ENCODE peak calls at places on chromosomes 13 and 19, in nine cellular contexts. One of them, this sample, is unnamed.

GRCh38 chr19:3690551-3691371 is 9.5 kb downstream of the PIP5K1C start:
- DNase-seq in transverse colon: no peak
- DNase-seq in tibial nerve: no peak
- DNase-seq in GM12878: no peak
- DNase-seq in A549: no peak
- DNase-seq in ovary: no peak
- DNase-seq in K562: no peak
- DNase-seq in upper lobe of left lung: no peak
- DNase-seq in H1: no peak
- DNase-seq in this sample: no peak

GRCh38 chr19:1261512-1261862 is 7.6 kb upstream of the CIRBP start:
- DNase-seq in tibial nerve: no peak
- DNase-seq in A549: no peak
- DNase-seq in transverse colon: peak; percentile 46
- DNase-seq in upper lobe of left lung: no peak
- DNase-seq in GM12878: no peak
- DNase-seq in H1: no peak
- DNase-seq in ovary: peak; percentile 68
- DNase-seq in K562: no peak
- DNase-seq in this sample: no peak

GRCh38 chr19:52991021-52991420 is 22.7 kb upstream of the ERVV-1 start:
- DNase-seq in ovary: no peak
- DNase-seq in H1: no peak
- DNase-seq in tibial nerve: no peak
- DNase-seq in GM12878: no peak
- DNase-seq in transverse colon: no peak
- DNase-seq in A549: no peak
- DNase-seq in K562: no peak
- DNase-seq in upper lobe of left lung: no peak
- DNase-seq in this sample: no peak

GRCh38 chr13:69737129-69737935 is 370.3 kb upstream of the ATXN8OS start:
- DNase-seq in transverse colon: no peak
- DNase-seq in H1: no peak
- DNase-seq in K562: no peak
- DNase-seq in tibial nerve: no peak
- DNase-seq in ovary: no peak
- DNase-seq in GM12878: no peak
- DNase-seq in A549: no peak
- DNase-seq in upper lobe of left lung: peak; percentile 20
- DNase-seq in this sample: no peak

GRCh38 chr13:98978280-98978679 is 416 bp upstream of the DOCK9 start:
- DNase-seq in upper lobe of left lung: no peak
- DNase-seq in GM12878: no peak
- DNase-seq in ovary: no peak
- DNase-seq in transverse colon: no peak
- DNase-seq in H1: no peak
- DNase-seq in K562: no peak
- DNase-seq in tibial nerve: no peak
- DNase-seq in A549: no peak
- DNase-seq in this sample: no peak

GRCh38 chr13:23570931-23571330 is 719 bp downstream of the TNFRSF19 start:
- DNase-seq in upper lobe of left lung: no peak
- DNase-seq in ovary: no peak
- DNase-seq in transverse colon: no peak
- DNase-seq in GM12878: no peak
- DNase-seq in tibial nerve: no peak
- DNase-seq in A549: no peak
- DNase-seq in K562: no peak
- DNase-seq in H1: no peak
- DNase-seq in this sample: no peak

GRCh38 chr19:28889941-28890645 is 322.9 kb downstream of the UQCRFS1 start:
- DNase-seq in H1: no peak
- DNase-seq in ovary: no peak
- DNase-seq in A549: no peak
- DNase-seq in transverse colon: no peak
- DNase-seq in K562: no peak
- DNase-seq in upper lobe of left lung: no peak
- DNase-seq in GM12878: no peak
- DNase-seq in tibial nerve: no peak
- DNase-seq in this sample: no peak

GRCh38 chr19:2949939-2950285 is 5.1 kb upstream of the ZNF77 start:
- DNase-seq in transverse colon: no peak
- DNase-seq in A549: peak; percentile 47
- DNase-seq in tibial nerve: peak; percentile 38
- DNase-seq in GM12878: no peak
- DNase-seq in K562: peak; percentile 98
- DNase-seq in H1: no peak
- DNase-seq in upper lobe of left lung: no peak
- DNase-seq in ovary: no peak
- DNase-seq in this sample: peak; percentile 56

GRCh38 chr13:20412761-20413355 is 112.8 kb downstream of the CRYL1 start:
- DNase-seq in A549: no peak
- DNase-seq in tibial nerve: no peak
- DNase-seq in ovary: no peak
- DNase-seq in H1: no peak
- DNase-seq in GM12878: no peak
- DNase-seq in upper lobe of left lung: no peak
- DNase-seq in K562: no peak
- DNase-seq in transverse colon: no peak
- DNase-seq in this sample: no peak

GRCh38 chr19:3080281-3080680 is 13.9 kb upstream of the GNA11 start:
- DNase-seq in GM12878: no peak
- DNase-seq in H1: no peak
- DNase-seq in ovary: no peak
- DNase-seq in K562: peak; percentile 43
- DNase-seq in upper lobe of left lung: no peak
- DNase-seq in A549: no peak
- DNase-seq in transverse colon: peak; percentile 79
- DNase-seq in tibial nerve: peak; percentile 41
- DNase-seq in this sample: no peak

GRCh38 chr13:41552031-41552430 is 94.7 kb downstream of the RGCC start:
- DNase-seq in ovary: no peak
- DNase-seq in upper lobe of left lung: no peak
- DNase-seq in transverse colon: no peak
- DNase-seq in A549: no peak
- DNase-seq in tibial nerve: no peak
- DNase-seq in H1: no peak
- DNase-seq in GM12878: no peak
- DNase-seq in K562: no peak
- DNase-seq in this sample: no peak

GRCh38 chr13:41554626-41555386 is 97.5 kb downstream of the RGCC start:
- DNase-seq in ovary: no peak
- DNase-seq in transverse colon: no peak
- DNase-seq in GM12878: peak; percentile 48
- DNase-seq in H1: no peak
- DNase-seq in A549: no peak
- DNase-seq in tibial nerve: no peak
- DNase-seq in K562: no peak
- DNase-seq in upper lobe of left lung: no peak
- DNase-seq in this sample: no peak

GRCh38 chr13:41557719-41558118 is 100.4 kb downstream of the RGCC start:
- DNase-seq in K562: no peak
- DNase-seq in tibial nerve: no peak
- DNase-seq in A549: no peak
- DNase-seq in H1: no peak
- DNase-seq in upper lobe of left lung: no peak
- DNase-seq in GM12878: no peak
- DNase-seq in ovary: no peak
- DNase-seq in transverse colon: no peak
- DNase-seq in this sample: no peak

GRCh38 chr13:41550239-41550638 is 92.9 kb downstream of the RGCC start:
- DNase-seq in tibial nerve: no peak
- DNase-seq in upper lobe of left lung: peak; percentile 47
- DNase-seq in A549: no peak
- DNase-seq in GM12878: no peak
- DNase-seq in H1: peak; percentile 35
- DNase-seq in ovary: no peak
- DNase-seq in transverse colon: no peak
- DNase-seq in K562: no peak
- DNase-seq in this sample: no peak

DNA sequence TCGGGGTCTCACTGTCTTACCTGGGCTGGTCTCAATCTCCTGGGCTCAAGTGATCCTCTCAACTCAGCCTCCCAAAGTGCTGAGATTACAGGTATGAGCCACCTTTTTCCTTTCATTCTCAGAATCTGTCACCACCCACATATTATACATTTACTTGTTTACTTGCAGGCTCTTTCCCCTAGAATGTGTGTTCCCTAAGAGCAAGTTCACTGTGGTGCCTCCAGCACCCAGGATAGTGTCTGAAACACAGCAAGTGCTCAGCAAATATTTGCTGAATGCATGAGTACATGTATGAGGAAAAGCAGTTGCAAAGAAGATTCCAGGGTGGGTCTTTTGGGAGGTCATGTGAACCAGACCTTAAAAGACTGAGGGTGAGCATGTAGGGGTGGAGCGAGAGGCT is 96.8 kb downstream of the RGCC start:
- DNase-seq in ovary: no peak
- DNase-seq in H1: no peak
- DNase-seq in K562: no peak
- DNase-seq in A549: no peak
- DNase-seq in tibial nerve: no peak
- DNase-seq in GM12878: no peak
- DNase-seq in transverse colon: no peak
- DNase-seq in upper lobe of left lung: no peak
- DNase-seq in this sample: no peak
- H3K4me3 ChIP-seq in ovary: no peak overlapping the region
- H3K4me3 ChIP-seq in H1: no peak overlapping the region
- H3K4me3 ChIP-seq in K562: no peak overlapping the region
- H3K4me3 ChIP-seq in A549: no peak overlapping the region
- H3K4me3 ChIP-seq in tibial nerve: no peak overlapping the region
- H3K4me3 ChIP-seq in GM12878: no peak overlapping the region
- H3K4me3 ChIP-seq in transverse colon: no peak overlapping the region
- H3K4me3 ChIP-seq in upper lobe of left lung: no peak overlapping the region
- H3K4me3 ChIP-seq in this sample: no peak overlapping the region

DNA sequence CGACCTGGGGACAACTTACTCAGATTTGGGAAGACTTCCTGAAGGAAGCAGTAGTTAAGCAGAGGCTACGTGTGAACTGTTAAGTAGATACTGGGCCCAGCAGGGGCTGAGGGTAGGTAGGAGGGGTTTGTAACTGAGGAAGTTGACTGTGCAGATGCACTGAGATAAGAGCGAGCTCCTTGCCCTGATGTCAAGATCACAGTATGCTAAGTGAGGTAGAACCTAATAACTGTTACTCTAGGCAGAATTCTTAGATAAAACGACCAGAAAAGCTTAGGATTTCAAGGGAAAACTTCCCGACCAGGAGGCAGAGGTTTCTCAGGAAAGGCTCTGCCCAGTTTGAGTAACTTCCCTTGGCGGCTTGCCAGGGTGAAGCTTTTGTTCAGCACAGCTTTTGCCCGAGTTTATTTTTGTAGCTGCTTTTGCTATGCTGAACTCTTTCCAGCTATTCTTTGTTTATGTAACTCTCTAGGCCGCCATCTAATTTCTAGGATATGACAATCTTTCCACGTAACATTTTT is 632.1 kb downstream of the DIAPH3 start:
- DNase-seq in transverse colon: peak; percentile 40
- DNase-seq in tibial nerve: peak; percentile 75
- DNase-seq in GM12878: no peak
- DNase-seq in upper lobe of left lung: no peak
- DNase-seq in ovary: peak; percentile 55
- DNase-seq in A549: no peak
- DNase-seq in K562: peak; percentile 79
- DNase-seq in H1: peak; percentile 50
- DNase-seq in this sample: peak; percentile 67
- TF ChIP-seq EP300 in transverse colon: no peak
- TF ChIP-seq EP300 in tibial nerve: no peak
- TF ChIP-seq EP300 in GM12878: no peak
- TF ChIP-seq EP300 in upper lobe of left lung: no peak
- TF ChIP-seq EP300 in ovary: no peak
- TF ChIP-seq EP300 in A549: no peak
- TF ChIP-seq EP300 in K562: peak; percentile 55
- TF ChIP-seq EP300 in H1: no peak
- TF ChIP-seq EP300 in this sample: no peak

GRCh38 chr13:106522112-106522511 is 13.3 kb downstream of the EFNB2 start:
- DNase-seq in H1: no peak
- DNase-seq in ovary: no peak
- DNase-seq in K562: no peak
- DNase-seq in A549: no peak
- DNase-seq in transverse colon: no peak
- DNase-seq in upper lobe of left lung: no peak
- DNase-seq in GM12878: no peak
- DNase-seq in tibial nerve: no peak
- DNase-seq in this sample: no peak
- H3K4me3 ChIP-seq in H1: no peak overlapping the region
- H3K4me3 ChIP-seq in ovary: no peak overlapping the region
- H3K4me3 ChIP-seq in K562: no peak overlapping the region
- H3K4me3 ChIP-seq in A549: no peak overlapping the region
- H3K4me3 ChIP-seq in transverse colon: no peak overlapping the region
- H3K4me3 ChIP-seq in upper lobe of left lung: no peak overlapping the region
- H3K4me3 ChIP-seq in GM12878: no peak overlapping the region
- H3K4me3 ChIP-seq in tibial nerve: no peak overlapping the region
- H3K4me3 ChIP-seq in this sample: no peak overlapping the region

GRCh38 chr19:36488816-36489138 is 584 bp downstream of the ZNF566 start:
- DNase-seq in A549: peak; percentile 64
- DNase-seq in ovary: no peak
- DNase-seq in GM12878: no peak
- DNase-seq in K562: peak; percentile 74
- DNase-seq in upper lobe of left lung: no peak
- DNase-seq in transverse colon: no peak
- DNase-seq in H1: no peak
- DNase-seq in tibial nerve: no peak
- DNase-seq in this sample: no peak
- TF ChIP-seq EP300 in A549: no peak
- TF ChIP-seq EP300 in ovary: no peak
- TF ChIP-seq EP300 in GM12878: no peak
- TF ChIP-seq EP300 in K562: no peak
- TF ChIP-seq EP300 in upper lobe of left lung: no peak
- TF ChIP-seq EP300 in transverse colon: no peak
- TF ChIP-seq EP300 in H1: no peak
- TF ChIP-seq EP300 in tibial nerve: no peak
- TF ChIP-seq EP300 in this sample: no peak

DNA sequence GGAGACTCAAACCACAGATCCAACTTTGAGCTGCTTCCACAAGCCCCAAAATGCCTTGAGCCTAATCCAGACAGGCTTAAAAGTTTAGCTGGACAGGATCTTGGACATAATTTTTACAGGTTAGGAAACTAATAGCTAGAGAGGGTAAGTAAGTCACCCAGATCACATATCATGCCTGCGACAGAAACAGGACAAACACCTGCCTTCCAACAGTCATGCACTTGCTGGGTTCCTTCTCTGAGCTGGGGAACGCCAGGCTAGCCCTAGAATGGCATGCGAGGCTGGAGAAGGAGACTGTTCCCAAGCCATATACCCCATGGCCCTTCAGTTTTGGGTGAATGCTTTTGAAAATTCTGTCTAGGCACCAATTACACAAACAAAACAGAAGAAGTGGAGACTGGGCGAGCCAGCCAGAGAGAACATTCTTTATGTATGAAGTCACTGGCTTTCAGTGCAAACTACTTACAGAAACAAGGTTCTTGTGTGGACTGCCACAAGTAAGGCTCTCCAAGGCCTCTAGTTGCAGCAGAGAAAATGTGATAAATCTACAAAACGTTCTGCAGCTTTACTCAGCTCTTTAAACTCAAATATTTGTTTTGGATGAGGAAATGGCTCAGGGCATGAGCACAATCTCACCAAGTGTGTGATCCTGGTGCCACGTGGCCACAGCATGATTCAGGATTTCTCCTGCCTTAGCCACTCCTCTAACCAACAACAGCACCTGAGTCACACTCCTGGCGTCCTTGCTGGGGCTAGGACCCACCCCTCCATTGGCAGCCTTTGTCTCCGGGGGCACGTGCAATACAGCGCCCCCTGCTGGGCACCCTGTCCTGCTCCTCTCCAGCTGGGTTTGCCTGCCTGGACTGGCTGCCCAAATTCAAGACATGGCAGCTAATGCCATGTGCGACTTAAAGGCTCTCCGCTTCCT is 73.4 kb upstream of the UBL3 start:
- DNase-seq in H1: peak; percentile 81
- DNase-seq in transverse colon: peak; percentile 91
- DNase-seq in A549: peak; percentile 87
- DNase-seq in ovary: peak; percentile 43
- DNase-seq in K562: peak; percentile 61
- DNase-seq in GM12878: no peak
- DNase-seq in tibial nerve: peak; percentile 58
- DNase-seq in upper lobe of left lung: peak; percentile 83
- DNase-seq in this sample: peak; percentile 94
- H3K4me3 ChIP-seq in H1: no peak overlapping the region
- H3K4me3 ChIP-seq in transverse colon: no peak overlapping the region
- H3K4me3 ChIP-seq in A549: peak overlapping the region; percentile 14
- H3K4me3 ChIP-seq in ovary: no peak overlapping the region
- H3K4me3 ChIP-seq in K562: no peak overlapping the region
- H3K4me3 ChIP-seq in GM12878: no peak overlapping the region
- H3K4me3 ChIP-seq in tibial nerve: no peak overlapping the region
- H3K4me3 ChIP-seq in upper lobe of left lung: no peak overlapping the region
- H3K4me3 ChIP-seq in this sample: peak overlapping the region; percentile 2

This sample was measured in stomach.